ENCODE peak calls at places on chromosomes 4 and X, in four cellular contexts. Y is H4, T is GM10248, R is M059J. L is an unnamed sample.

GRCh38 chr4:3781193-3781886 is 15.2 kb downstream of the ADRA2C start:
- DNase-seq in Y (no peak), T (no peak), R (no peak), L (peak; percentile 10)

GRCh38 chr4:126264839-126265238 is 950.1 kb downstream of the FAT4 start:
- DNase-seq in Y (no peak), T (no peak), R (peak; percentile 29), L (no peak)

GRCh38 chr4:152534541-152535231 is 1.2 kb downstream of the FBXW7 start:
- DNase-seq in Y (no peak), T (no peak), R (peak; percentile 33), L (peak; percentile 43)

GRCh38 chrX:70033348-70033747 is 16.4 kb downstream of the AWAT2 start:
- DNase-seq in Y (peak; percentile 34), T (peak; percentile 42), R (peak; percentile 20), L (peak; percentile 73)

GRCh38 chr4:14583331-14583730 is 418.9 kb upstream of the CPEB2 start:
- DNase-seq in Y (no peak), T (no peak), R (peak; percentile 7), L (no peak)

GRCh38 chr4:88219099-88219498 is 60.7 kb upstream of the ABCG2 start:
- DNase-seq in Y (peak; percentile 40), T (peak; percentile 46), R (peak; percentile 44), L (peak; percentile 79)

GRCh38 chrX:151180400-151180799 is 4.0 kb downstream of the GPR50 start:
- DNase-seq in Y (no peak), T (no peak), R (no peak), L (no peak)

GRCh38 chrX:129006491-129006890 is 516.8 kb downstream of the SMARCA1 start:
- DNase-seq in Y (no peak), T (no peak), R (no peak), L (no peak)

GRCh38 chr4:76589402-76589801 is 154.4 kb downstream of the SHROOM3 start:
- DNase-seq in Y (peak; percentile 31), T (no peak), R (peak; percentile 60), L (no peak)